ENCODE peak calls at places on chromosomes 16 and 17, in nine cellular contexts. S is NCI-H187 treated with DMSO at 0.1 percent for 48 hours, Q is mesenchymal stem cell, T is substantia nigra, I is astrocyte of the spinal cord, B is dorsolateral prefrontal cortex, V is RWPE1, N is HFFc6, G is HS-5. J is an unnamed sample.

GRCh38 chr17:17892731-17893130 is 55.9 kb upstream of the SREBF1 start:
- DNase-seq in S (no peak), Q (no peak), T (no peak), I (no peak), B (no peak), V (no peak), N (no peak), G (no peak), J (no peak)

GRCh38 chr17:50556803-50557202 is 3.7 kb upstream of the CACNA1G start:
- DNase-seq in S (no peak), Q (no peak), T (peak), I (no peak), B (no peak), V (no peak), N (no peak), G (no peak), J (no peak)

GRCh38 chr17:35666070-35666469 is 65.4 kb upstream of the RASL10B start:
- DNase-seq in S (no peak), Q (peak), T (no peak), I (no peak), B (no peak), V (no peak), N (no peak), G (no peak), J (no peak)

GRCh38 chr16:53065436-53066165 is 10.8 kb downstream of the CHD9 start:
- DNase-seq in S (no peak), Q (no peak), T (no peak), I (no peak), B (no peak), V (no peak), N (no peak), G (no peak), J (no peak)

GRCh38 chr17:75623386-75623785 is 9.8 kb upstream of the SMIM5 start:
- DNase-seq in S (no peak), Q (no peak), T (no peak), I (no peak), B (no peak), V (no peak), N (peak), G (no peak), J (no peak)

GRCh38 chr17:56913000-56913866 is 616 bp downstream of the TRIM25 start:
- DNase-seq in S (no peak), Q (peak), T (no peak), I (no peak), B (no peak), V (no peak), N (no peak), G (no peak), J (peak)

GRCh38 chr16:67177743-67178699 is 5.7 kb downstream of the MATCAP1 start:
- DNase-seq in S (peak), Q (peak), T (no peak), I (peak), B (no peak), V (peak), N (no peak), G (no peak), J (peak)

GRCh38 chr17:50850640-50851039 is 15.3 kb downstream of the WFIKKN2 start:
- DNase-seq in S (no peak), Q (no peak), T (no peak), I (no peak), B (no peak), V (no peak), N (no peak), G (no peak), J (no peak)

GRCh38 chr16:87017388-87018012 is 299.7 kb downstream of the C16orf95 start:
- DNase-seq in S (no peak), Q (peak), T (no peak), I (peak), B (no peak), V (peak), N (peak), G (peak), J (no peak)